ENCODE peak calls at places on chromosome 7, in eight cellular contexts. Q is mucosa of gallbladder; N is stimulated activated CD8-positive, alpha-beta memory T cell treated with anti-CD3 and anti-CD28 coated beads, Interleukin-4, amount 100 ng/mL, for 1 hour; T is endodermal cell; A is stromal cell of bone marrow; G is activated T-helper 1 cell treated with anti-CD3 and anti-CD28 coated beads, Interleukin-12 subunit alpha, Interleukin-12 subunit beta, Interleukin-2, Interleukin-4 antibody, amounts not matched to agents 30 ng/mL and 10 ng/mL and 1 ng/mL, durations not matched to agents 14 hours and 24 hours and 36 hours; S is CD4-positive, alpha-beta memory T cell; W is activated CD8-positive, alpha-beta memory T cell treated with anti-CD3 and anti-CD28 coated beads, Interleukin-2, amount 50 U/mL, for 4 hours. X is an unnamed sample.

GRCh38 chr7:63047061-63047460 is 951.6 kb upstream of the ZNF722 start:
- DNase-seq in A (no peak), T (no peak), G (no peak), Q (no peak), S (no peak), N (no peak), W (no peak), X (no peak)

GRCh38 chr7:123538897-123539296 is 4.5 kb upstream of the IQUB start:
- DNase-seq in Q (no peak), G (no peak), N (no peak), A (peak), S (no peak), T (no peak), W (no peak), X (no peak)

GRCh38 chr7:20330797-20331230 is at the start of gene ITGB8:
- DNase-seq in T (peak), W (no peak), N (no peak), Q (peak), A (no peak), S (no peak), G (no peak), X (no peak)

GRCh38 chr7:45563401-45563800 is 10.8 kb upstream of the ADCY1 start:
- DNase-seq in W (no peak), A (no peak), T (no peak), S (no peak), G (no peak), Q (no peak), N (no peak), X (no peak)

GRCh38 chr7:82677493-82677892 is 233.9 kb upstream of the CACNA2D1 start:
- DNase-seq in G (peak), W (peak), S (peak), A (no peak), N (no peak), Q (no peak), T (no peak), X (no peak)

GRCh38 chr7:118755067-118755625 is 530.6 kb downstream of the ANKRD7 start:
- DNase-seq in A (no peak), Q (no peak), T (no peak), W (no peak), G (no peak), N (no peak), S (no peak), X (no peak)

GRCh38 chr7:16939161-16939560 is 57.4 kb upstream of the AGR3 start:
- DNase-seq in T (no peak), G (no peak), S (no peak), N (no peak), Q (no peak), W (no peak), A (no peak), X (no peak)

GRCh38 chr7:116650436-116650835 is 21.6 kb upstream of the MET start:
- DNase-seq in W (no peak), G (no peak), S (no peak), A (no peak), N (no peak), Q (no peak), T (no peak), X (no peak)

GRCh38 chr7:11642841-11643240 is 189.2 kb downstream of the THSD7A start:
- DNase-seq in G (no peak), Q (no peak), T (no peak), W (no peak), S (no peak), A (no peak), N (no peak), X (no peak)

GRCh38 chr7:32618987-32619386 is 123.7 kb downstream of the AVL9 start:
- DNase-seq in G (no peak), Q (no peak), T (no peak), A (no peak), N (no peak), S (no peak), W (no peak), X (no peak)

GRCh38 chr7:44798649-44799275 is 2.3 kb downstream of the PPIA start:
- DNase-seq in Q (no peak), N (no peak), G (no peak), A (no peak), T (no peak), S (no peak), W (no peak), X (no peak)

GRCh38 chr7:94874036-94874745 is 33.2 kb upstream of the PPP1R9A start:
- DNase-seq in T (no peak), Q (no peak), N (no peak), W (no peak), A (no peak), S (no peak), G (no peak), X (no peak)

GRCh38 chr7:133081119-133081604 is 728 bp downstream of the CHCHD3 start:
- DNase-seq in Q (no peak), A (no peak), N (no peak), W (no peak), T (peak), G (no peak), S (peak), X (peak)

GRCh38 chr7:90833443-90833842 is 237.3 kb downstream of the CDK14 start:
- DNase-seq in T (no peak), A (no peak), G (no peak), N (no peak), W (no peak), Q (no peak), S (no peak), X (no peak)

X was measured in ELF-1.